ENCODE peak calls at places on chromosomes 3 and 15, in six cellular contexts. U is MCF 10A, V is mucosa of descending colon, I is progenitor cell of endocrine pancreas, W is AG04449, F is A549. A is an unnamed sample.

GRCh38 chr15:87578776-87579175 is 677.8 kb downstream of the NTRK3 start:
- DNase-seq in U (no peak), V (no peak), I (no peak), W (no peak), F (no peak), A (no peak)

GRCh38 chr3:169334994-169335393 is 328.5 kb downstream of the MECOM start:
- DNase-seq in U (no peak), V (no peak), I (no peak), W (no peak), F (no peak), A (no peak)

GRCh38 chr3:169668957-169669681 is 5.6 kb upstream of the MECOM start:
- DNase-seq in U (peak), V (peak), I (peak), W (no peak), F (peak), A (peak)

GRCh38 chr3:37163262-37164020 is 10.9 kb downstream of the LRRFIP2 start:
- DNase-seq in U (no peak), V (no peak), I (no peak), W (peak), F (no peak), A (no peak)

GRCh38 chr3:30353711-30354467 is 252.5 kb upstream of the TGFBR2 start:
- DNase-seq in U (no peak), V (no peak), I (no peak), W (no peak), F (no peak), A (no peak)

GRCh38 chr3:8969246-8969645 is 6.0 kb upstream of the RAD18 start:
- DNase-seq in U (no peak), V (no peak), I (no peak), W (no peak), F (no peak), A (no peak)

GRCh38 chr3:24494616-24495333 is at the start of gene THRB:
- DNase-seq in U (peak), V (peak), I (peak), W (no peak), F (peak), A (peak)

GRCh38 chr3:72892081-72892763 is 4.4 kb downstream of the GXYLT2 start:
- DNase-seq in U (peak), V (no peak), I (no peak), W (peak), F (no peak), A (no peak)

GRCh38 chr3:122427857-122428471 is 12.1 kb upstream of the WDR5B start:
- DNase-seq in U (no peak), V (no peak), I (no peak), W (no peak), F (no peak), A (peak)

GRCh38 chr15:99138491-99138982 is 33.7 kb downstream of the SYNM start:
- DNase-seq in U (no peak), V (no peak), I (no peak), W (no peak), F (no peak), A (no peak)

GRCh38 chr3:123295171-123295900 is 93.6 kb downstream of the SEC22A start:
- DNase-seq in U (no peak), V (no peak), I (no peak), W (no peak), F (no peak), A (no peak)

GRCh38 chr15:51876169-51876568 is 46.7 kb downstream of the TMOD3 start:
- DNase-seq in U (no peak), V (no peak), I (no peak), W (no peak), F (no peak), A (no peak)

GRCh38 chr3:10242182-10243065 is 5.8 kb upstream of the TATDN2 start:
- DNase-seq in U (no peak), V (peak), I (no peak), W (peak), F (no peak), A (peak)

GRCh38 chr15:96331942-96332853 is 1.7 kb downstream of the NR2F2 start:
- DNase-seq in U (peak), V (peak), I (no peak), W (no peak), F (peak), A (peak)

GRCh38 chr15:77527164-77527778 is 105.4 kb downstream of the LINGO1 start:
- DNase-seq in U (no peak), V (no peak), I (peak), W (no peak), F (no peak), A (peak)

GRCh38 chr15:40454904-40455391 is 14.2 kb downstream of the BAHD1 start:
- DNase-seq in U (peak), V (no peak), I (no peak), W (no peak), F (no peak), A (no peak)

GRCh38 chr3:62371735-62372591 is 1.4 kb downstream of the FEZF2 start:
- DNase-seq in U (no peak), V (no peak), I (no peak), W (no peak), F (no peak), A (peak)

GRCh38 chr3:177633671-177634207 is 436.5 kb upstream of the TBL1XR1 start:
- DNase-seq in U (peak), V (no peak), I (no peak), W (peak), F (peak), A (no peak)

DNA sequence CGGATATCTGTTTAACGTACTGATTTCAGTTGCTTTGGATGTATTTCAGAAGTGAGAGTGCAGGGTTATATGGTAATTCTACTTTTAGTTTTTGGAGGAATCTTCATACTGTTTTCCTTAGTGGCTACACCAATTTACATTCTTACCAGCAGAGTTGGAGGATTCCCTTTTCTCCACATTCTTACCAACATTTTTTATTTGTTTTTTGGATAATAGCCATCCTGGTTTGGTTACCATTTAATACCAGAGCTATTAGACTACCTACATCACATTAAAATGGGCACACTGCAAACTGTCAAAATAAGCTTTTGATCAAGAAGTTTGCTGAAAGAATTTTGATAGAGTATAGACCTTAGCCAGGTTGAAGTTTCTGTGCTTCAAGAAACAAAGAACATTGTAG is 217.2 kb upstream of the CFAP20DC start:
- DNase-seq in U (no peak), V (no peak), I (no peak), W (no peak), F (no peak), A (no peak)
- TF ChIP-seq CTCF in U (no peak), V (no peak), I (no peak), W (no peak), F (no peak), A (no peak)

DNA sequence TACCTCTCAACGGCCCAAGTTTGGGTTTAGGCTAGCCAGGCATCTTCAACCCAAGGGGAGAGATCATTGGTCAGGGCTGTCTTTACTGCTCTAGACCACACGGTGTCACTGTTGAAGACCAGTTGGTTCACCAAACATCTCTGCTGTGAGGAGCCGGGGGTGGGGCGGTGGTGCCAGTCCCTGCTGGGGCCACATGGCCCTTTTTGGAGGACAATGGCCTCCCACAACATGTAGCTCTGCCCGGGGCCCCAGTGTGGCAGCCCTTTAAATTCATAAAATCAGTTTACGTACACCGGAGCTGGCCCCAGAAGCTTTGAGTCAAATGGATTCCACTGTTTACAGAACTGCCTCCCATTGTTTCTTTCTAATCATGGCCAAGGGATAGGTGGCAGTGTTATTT is 19.1 kb upstream of the TM4SF18 start:
- DNase-seq in U (peak), V (peak), I (peak), W (no peak), F (peak), A (peak)
- TF ChIP-seq CTCF in U (peak), V (no peak), I (peak), W (peak), F (peak), A (peak)

DNA sequence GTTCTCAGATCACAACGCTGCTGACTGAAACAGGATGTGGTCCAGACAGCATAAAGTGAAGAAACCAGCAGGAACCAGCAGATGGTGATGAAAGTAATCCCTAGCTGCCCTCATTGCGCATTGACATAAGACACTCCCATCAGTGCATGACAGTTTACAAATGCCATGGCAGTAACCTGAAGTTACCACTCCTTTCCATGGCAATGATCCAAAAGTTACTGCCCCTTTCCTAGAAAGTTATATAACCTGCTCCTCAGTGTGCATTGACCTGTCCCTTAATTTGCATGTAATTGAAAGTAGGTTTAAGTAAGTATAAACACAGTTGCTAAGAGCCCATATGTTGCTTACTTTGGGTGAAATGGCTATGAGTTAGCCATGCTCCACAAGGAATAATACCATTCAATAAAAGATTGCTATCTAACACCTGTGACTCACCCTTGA is 149.1 kb upstream of the CD96 start:
- DNase-seq in U (peak), V (no peak), I (no peak), W (no peak), F (peak), A (no peak)
- TF ChIP-seq CTCF in U (no peak), V (no peak), I (no peak), W (no peak), F (no peak), A (no peak)

DNA sequence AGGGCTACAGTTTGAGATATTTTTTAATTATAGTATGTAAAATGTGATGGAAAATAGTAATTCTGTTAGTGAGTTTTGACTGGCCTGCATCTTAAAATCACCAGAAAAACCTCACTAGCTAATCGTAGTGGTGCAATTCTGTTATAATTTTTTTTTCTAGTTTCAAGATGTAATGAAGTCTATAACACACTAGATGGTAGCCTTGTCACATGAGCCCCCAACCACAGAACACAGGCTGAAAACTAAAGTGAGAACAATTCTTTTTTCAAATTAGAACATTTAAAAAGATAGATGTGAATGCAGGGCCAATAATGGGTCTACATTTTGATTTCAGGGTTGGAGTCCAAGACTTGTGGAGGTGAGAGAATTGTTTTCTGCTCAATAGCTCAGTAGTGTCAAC is 83.3 kb upstream of the KCNH8 start:
- DNase-seq in U (peak), V (no peak), I (no peak), W (no peak), F (no peak), A (no peak)
- TF ChIP-seq CTCF in U (peak), V (no peak), I (peak), W (no peak), F (peak), A (peak)

GRCh38 chr15:94692697-94693096 is 461.3 kb downstream of the MCTP2 start:
- DNase-seq in U (no peak), V (no peak), I (no peak), W (no peak), F (no peak), A (no peak)
- TF ChIP-seq CTCF in U (no peak), V (no peak), I (no peak), W (no peak), F (no peak), A (no peak)

DNA sequence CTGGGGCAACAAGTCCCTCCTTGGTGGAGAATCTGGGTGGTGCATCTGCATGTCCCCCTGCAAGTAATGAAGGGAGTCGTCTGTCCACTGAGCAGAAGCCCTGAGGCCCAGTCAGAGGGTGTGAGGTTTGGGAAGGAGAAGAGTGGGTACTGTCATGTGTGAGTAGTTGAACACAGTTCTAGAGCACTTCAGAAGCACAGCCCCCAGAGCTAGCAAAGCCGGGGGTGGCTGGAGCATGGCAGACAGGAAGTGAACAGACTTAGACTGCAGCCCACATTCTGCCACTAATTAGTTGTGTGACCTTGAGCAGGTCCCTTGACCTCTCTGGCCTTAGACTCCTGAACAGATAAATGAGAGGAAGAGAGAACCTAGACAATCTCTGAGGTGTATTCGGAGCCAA is 207.6 kb downstream of the UACA start:
- DNase-seq in U (no peak), V (no peak), I (no peak), W (no peak), F (no peak), A (no peak)
- TF ChIP-seq CTCF in U (no peak), V (no peak), I (no peak), W (no peak), F (no peak), A (no peak)

GRCh38 chr3:113211370-113212154 is at the start of gene BOC:
- DNase-seq in U (peak), V (peak), I (peak), W (no peak), F (peak), A (peak)
- TF ChIP-seq CTCF in U (no peak), V (no peak), I (peak), W (no peak), F (no peak), A (no peak)

A was measured in GM13977.